ENCODE peak calls at places on chromosomes 5 and 9, in six cellular contexts. M is CD4-positive, alpha-beta T cell; T is fibroblast of mammary gland; Y is fibroblast of lung; K is substantia nigra; B is NCI-H1417. Z is an unnamed sample.
A peak's percentile ranks its signal among the peaks of the same experiment; 100 is the strongest.

GRCh38 chr5:77076961-77077820 is 9.9 kb downstream of the ZBED3 start:
- DNase-seq in M (no peak), T (peak; percentile 60), Y (peak; percentile 72), K (peak; percentile 22), B (no peak), Z (no peak)

GRCh38 chr5:180178516-180179398 is 30.3 kb downstream of the RASGEF1C start:
- DNase-seq in M (no peak), T (no peak), Y (no peak), K (no peak), B (no peak), Z (no peak)

GRCh38 chr5:1737790-1738405 is 61.7 kb downstream of the MRPL36 start:
- DNase-seq in M (peak; percentile 28), T (peak; percentile 42), Y (peak; percentile 13), K (no peak), B (no peak), Z (no peak)

GRCh38 chr5:119396265-119396664 is 40.4 kb downstream of the TNFAIP8 start:
- DNase-seq in M (no peak), T (no peak), Y (no peak), K (no peak), B (no peak), Z (no peak)

GRCh38 chr5:104800440-104801048 is 1238.0 kb upstream of the NUDT12 start:
- DNase-seq in M (no peak), T (peak; percentile 0), Y (no peak), K (no peak), B (peak; percentile 23), Z (no peak)

GRCh38 chr5:79448336-79448735 is 65.6 kb downstream of the HOMER1 start:
- DNase-seq in M (no peak), T (peak; percentile 27), Y (peak; percentile 83), K (no peak), B (no peak), Z (no peak)

GRCh38 chr5:124528838-124529237 is 217.6 kb downstream of the ZNF608 start:
- DNase-seq in M (no peak), T (peak; percentile 34), Y (peak; percentile 93), K (no peak), B (no peak), Z (no peak)

GRCh38 chr5:151870820-151871219 is 53.8 kb downstream of the GLRA1 start:
- DNase-seq in M (no peak), T (peak; percentile 59), Y (peak; percentile 74), K (no peak), B (no peak), Z (no peak)

GRCh38 chr5:132981288-132981687 is 17.9 kb upstream of the AFF4 start:
- DNase-seq in M (no peak), T (no peak), Y (no peak), K (no peak), B (no peak), Z (no peak)

GRCh38 chr5:111748304-111748763 is 8.7 kb downstream of the NREP start:
- DNase-seq in M (no peak), T (peak; percentile 96), Y (peak; percentile 98), K (no peak), B (no peak), Z (no peak)

GRCh38 chr5:34474573-34475021 is 181.5 kb upstream of the RAI14 start:
- DNase-seq in M (no peak), T (peak; percentile 72), Y (peak; percentile 42), K (no peak), B (peak; percentile 67), Z (no peak)

GRCh38 chr9:70382709-70383605 is 31.5 kb downstream of the KLF9 start:
- DNase-seq in M (no peak), T (no peak), Y (no peak), K (no peak), B (peak; percentile 15), Z (no peak)

GRCh38 chr9:93480728-93481324 is 27.4 kb upstream of the FAM120AOS start:
- DNase-seq in M (no peak), T (no peak), Y (no peak), K (no peak), B (no peak), Z (no peak)

GRCh38 chr9:78559449-78559885 is 262.5 kb downstream of the PSAT1 start:
- DNase-seq in M (no peak), T (peak; percentile 17), Y (peak; percentile 85), K (no peak), B (no peak), Z (no peak)

GRCh38 chr5:83632874-83633273 is 87.8 kb downstream of the HAPLN1 start:
- DNase-seq in M (no peak), T (peak; percentile 58), Y (peak; percentile 87), K (no peak), B (no peak), Z (no peak)

GRCh38 chr5:33367396-33367795 is 73.4 kb upstream of the TARS1 start:
- DNase-seq in M (no peak), T (peak; percentile 44), Y (no peak), K (no peak), B (no peak), Z (no peak)

GRCh38 chr9:21685502-21685901 is 116.9 kb upstream of the MTAP start:
- DNase-seq in M (no peak), T (no peak), Y (peak; percentile 50), K (no peak), B (no peak), Z (no peak)

GRCh38 chr9:137405677-137406081 is 17.3 kb downstream of the EXD3 start:
- DNase-seq in M (no peak), T (no peak), Y (no peak), K (no peak), B (no peak), Z (no peak)